ENCODE peak calls at places on chromosome 16, in ten cellular contexts. A is heart right ventricle; D is adrenal gland; Q is astrocyte; B is upper lobe of right lung; C is naive thymus-derived CD4-positive, alpha-beta T cell; G is A549; M is brain microvascular endothelial cell; E is right cardiac atrium; R is spleen. S is an unnamed sample.

GRCh38 chr16:75257886-75258806 is 6.7 kb upstream of the BCAR1 start:
- DNase-seq in C (no peak), G (no peak), A (no peak), R (no peak), M (no peak), Q (no peak), E (no peak), D (no peak), B (no peak), S (peak)

GRCh38 chr16:84508502-84508901 is 4.0 kb upstream of the MEAK7 start:
- DNase-seq in B (peak), R (no peak), Q (no peak), G (no peak), D (no peak), M (no peak), C (peak), A (no peak), E (no peak), S (no peak)

GRCh38 chr16:58444265-58444664 is 52.0 kb downstream of the GINS3 start:
- DNase-seq in A (no peak), M (no peak), C (no peak), Q (no peak), B (no peak), R (no peak), G (no peak), E (no peak), D (no peak), S (no peak)

GRCh38 chr16:19472487-19472886 is 49.4 kb downstream of the GDE1 start:
- DNase-seq in Q (no peak), A (no peak), M (no peak), R (no peak), C (no peak), G (no peak), E (no peak), D (no peak), B (no peak), S (no peak)

GRCh38 chr16:6880263-6880662 is 452.4 kb upstream of the RBFOX1 start:
- DNase-seq in B (no peak), M (no peak), G (no peak), Q (no peak), C (no peak), A (no peak), E (no peak), R (no peak), D (no peak), S (no peak)

GRCh38 chr16:5918553-5919127 is 821.0 kb upstream of the EEF2KMT start:
- DNase-seq in Q (no peak), B (no peak), D (no peak), A (no peak), G (no peak), C (no peak), R (no peak), M (no peak), E (no peak), S (no peak)

GRCh38 chr16:2835638-2836493 is 5.8 kb downstream of the ZG16B start:
- DNase-seq in E (no peak), A (peak), B (peak), C (no peak), D (no peak), G (peak), Q (peak), R (peak), M (peak), S (no peak)

GRCh38 chr16:27377666-27378485 is 24.1 kb upstream of the IL21R start:
- DNase-seq in E (no peak), D (no peak), A (no peak), C (peak), B (no peak), M (no peak), G (no peak), Q (no peak), R (peak), S (no peak)

GRCh38 chr16:2178321-2179106 is 17.9 kb downstream of the CASKIN1 start:
- DNase-seq in D (no peak), Q (no peak), A (no peak), G (no peak), E (no peak), R (no peak), M (no peak), B (no peak), C (peak), S (no peak)

GRCh38 chr16:82263456-82264159 is 93.6 kb upstream of the MPHOSPH6 start:
- DNase-seq in B (no peak), D (peak), M (peak), C (peak), G (peak), R (no peak), Q (peak), A (peak), E (no peak), S (peak)

GRCh38 chr16:14456793-14457481 is 173.1 kb downstream of the PARN start:
- DNase-seq in Q (peak), E (no peak), B (no peak), D (no peak), C (no peak), A (no peak), G (no peak), R (no peak), M (no peak), S (no peak)

GRCh38 chr16:10510279-10510678 is 70.1 kb downstream of the EMP2 start:
- DNase-seq in Q (no peak), D (no peak), B (no peak), G (no peak), R (no peak), A (no peak), C (no peak), M (no peak), E (no peak), S (no peak)

GRCh38 chr16:65154321-65154720 is 32.5 kb upstream of the CDH11 start:
- DNase-seq in M (no peak), E (peak), R (no peak), C (no peak), D (no peak), A (no peak), Q (peak), B (no peak), G (no peak), S (no peak)

GRCh38 chr16:46822270-46822669 is 8.7 kb downstream of the C16orf87 start:
- DNase-seq in G (no peak), Q (peak), M (peak), B (no peak), R (no peak), A (no peak), D (no peak), E (no peak), C (no peak), S (no peak)

GRCh38 chr16:4814046-4814445 is 11.6 kb upstream of the ROGDI start:
- DNase-seq in G (no peak), Q (no peak), C (no peak), R (no peak), E (no peak), D (no peak), A (no peak), M (no peak), B (no peak), S (peak)

GRCh38 chr16:11252482-11252931 is 3.5 kb downstream of the SOCS1 start:
- DNase-seq in C (no peak), D (no peak), B (no peak), M (no peak), R (no peak), Q (no peak), G (no peak), A (no peak), E (no peak), S (no peak)

GRCh38 chr16:65600629-65601028 is 478.8 kb upstream of the CDH11 start:
- DNase-seq in D (no peak), Q (peak), M (no peak), E (no peak), G (no peak), C (no peak), R (no peak), B (no peak), A (no peak), S (no peak)

GRCh38 chr16:16148755-16149154 is 74.5 kb downstream of the ABCC6 start:
- DNase-seq in A (no peak), C (no peak), G (no peak), M (no peak), R (no peak), E (no peak), D (no peak), B (no peak), Q (no peak), S (no peak)

GRCh38 chr16:85634747-85635544 is 21.8 kb downstream of the GSE1 start:
- DNase-seq in A (no peak), D (no peak), Q (no peak), B (no peak), R (no peak), C (no peak), E (no peak), G (no peak), M (no peak), S (no peak)

GRCh38 chr16:79283578-79283977 is 317.0 kb downstream of the MAF start:
- DNase-seq in R (no peak), G (no peak), M (no peak), Q (no peak), E (no peak), C (no peak), B (no peak), A (no peak), D (no peak), S (no peak)

GRCh38 chr16:64428463-64428862 is 693.4 kb downstream of the CDH11 start:
- DNase-seq in A (no peak), D (no peak), E (no peak), B (no peak), R (no peak), Q (peak), C (no peak), M (peak), G (no peak), S (no peak)

GRCh38 chr16:50574852-50575251 is 26.7 kb downstream of the NKD1 start:
- DNase-seq in Q (no peak), R (no peak), D (no peak), M (no peak), B (no peak), A (no peak), E (no peak), C (no peak), G (no peak), S (no peak)

GRCh38 chr16:50580180-50580771 is 32.1 kb downstream of the NKD1 start:
- DNase-seq in R (no peak), D (no peak), M (no peak), E (no peak), A (no peak), B (no peak), G (no peak), C (no peak), Q (no peak), S (no peak)

GRCh38 chr16:50576403-50577113 is 28.4 kb downstream of the NKD1 start:
- DNase-seq in A (no peak), Q (no peak), C (no peak), D (no peak), B (no peak), R (no peak), M (no peak), E (peak), G (no peak), S (no peak)

GRCh38 chr16:50575743-50576142 is 27.5 kb downstream of the NKD1 start:
- DNase-seq in E (peak), A (no peak), M (no peak), G (no peak), C (no peak), R (no peak), Q (no peak), B (no peak), D (no peak), S (no peak)

GRCh38 chr16:50578147-50578546 is 30.0 kb downstream of the NKD1 start:
- DNase-seq in M (no peak), D (no peak), Q (no peak), C (no peak), G (no peak), A (no peak), E (no peak), B (no peak), R (no peak), S (no peak)
- H3K27ac ChIP-seq in M (no peak), D (no peak), Q (no peak), C (no peak), G (no peak), A (no peak), E (no peak), B (no peak), R (no peak), S (no peak)

GRCh38 chr16:20675488-20676267 is 21.8 kb downstream of the ACSM1 start:
- DNase-seq in E (no peak), D (peak), M (no peak), C (peak), A (no peak), G (no peak), R (peak), B (no peak), Q (no peak), S (peak)

GRCh38 chr16:20678242-20678641 is 19.2 kb downstream of the ACSM1 start:
- DNase-seq in E (no peak), R (no peak), B (no peak), G (no peak), D (no peak), C (no peak), M (no peak), Q (no peak), A (no peak), S (no peak)

GRCh38 chr16:20674684-20675487 is 22.6 kb downstream of the ACSM1 start:
- DNase-seq in E (peak), B (no peak), M (no peak), G (no peak), Q (no peak), C (no peak), R (peak), A (no peak), D (no peak), S (no peak)

GRCh38 chr16:20676867-20677266 is 20.6 kb downstream of the ACSM1 start:
- DNase-seq in M (no peak), Q (no peak), A (no peak), R (no peak), E (no peak), B (no peak), D (no peak), G (no peak), C (no peak), S (no peak)

GRCh38 chr16:20676268-20676828 is 21.1 kb downstream of the ACSM1 start:
- DNase-seq in D (peak), R (no peak), M (no peak), B (no peak), C (no peak), Q (no peak), E (peak), G (no peak), A (no peak), S (no peak)
- H3K27ac ChIP-seq in D (no peak), R (peak), M (no peak), B (peak), C (peak), Q (no peak), E (no peak), G (no peak), A (no peak), S (peak)

GRCh38 chr16:89164436-89164835 is 7.1 kb upstream of the CDH15 start:
- DNase-seq in M (no peak), A (no peak), G (no peak), E (peak), B (no peak), Q (no peak), D (no peak), R (no peak), C (no peak), S (no peak)

GRCh38 chr16:89162314-89162713 is 9.2 kb upstream of the CDH15 start:
- DNase-seq in Q (no peak), M (no peak), D (no peak), A (no peak), G (no peak), C (no peak), E (peak), R (peak), B (no peak), S (no peak)

GRCh38 chr16:89161763-89162162 is 9.8 kb upstream of the CDH15 start:
- DNase-seq in E (peak), G (no peak), Q (no peak), A (no peak), B (no peak), D (no peak), R (no peak), C (no peak), M (no peak), S (no peak)

GRCh38 chr16:89164847-89165684 is 6.5 kb upstream of the CDH15 start:
- DNase-seq in D (no peak), E (peak), R (no peak), B (no peak), M (no peak), C (no peak), G (no peak), A (no peak), Q (no peak), S (no peak)

DNA sequence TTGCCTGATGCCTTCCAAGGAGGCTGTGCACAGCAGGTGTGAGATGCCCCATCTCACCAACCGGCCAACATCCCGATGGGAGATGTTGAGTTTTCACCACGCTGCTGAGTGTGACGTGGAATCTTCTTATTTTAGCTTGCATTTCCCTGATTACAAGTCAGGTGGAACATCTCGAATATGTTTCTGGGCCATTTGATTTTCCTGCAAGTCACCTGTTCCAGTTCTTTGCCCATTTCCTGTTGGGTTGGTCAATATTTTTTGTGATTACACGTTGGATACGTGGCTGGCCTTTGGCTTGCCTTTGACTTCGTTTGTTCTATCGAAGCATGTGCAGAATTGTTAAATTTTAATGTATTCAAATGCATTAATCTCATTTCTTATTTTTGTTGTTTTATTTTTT is 8.3 kb upstream of the CDH15 start:
- DNase-seq in Q (no peak), A (no peak), C (no peak), E (no peak), B (no peak), R (no peak), D (no peak), G (no peak), M (no peak), S (no peak)
- H3K27ac ChIP-seq in Q (no peak), A (no peak), C (no peak), E (no peak), B (no peak), R (no peak), D (no peak), G (no peak), M (no peak), S (no peak)

GRCh38 chr16:8798535-8799157 is 1.0 kb downstream of the PMM2 start:
- DNase-seq in M (no peak), G (no peak), C (no peak), A (no peak), B (no peak), D (no peak), E (no peak), R (no peak), Q (no peak), S (no peak)
- H3K27ac ChIP-seq in M (peak), G (peak), C (peak), A (no peak), B (peak), D (no peak), E (peak), R (peak), Q (peak), S (peak)

GRCh38 chr16:87765473-87765775 is 362 bp downstream of the KLHDC4 start:
- DNase-seq in E (no peak), B (peak), C (peak), A (no peak), G (no peak), M (no peak), D (no peak), Q (no peak), R (no peak), S (no peak)
- H3K27ac ChIP-seq in E (no peak), B (peak), C (peak), A (no peak), G (peak), M (peak), D (no peak), Q (peak), R (peak), S (peak)

S was measured in sigmoid colon.